ENCODE peak calls at places on chromosomes 16 and 17, in eight cellular contexts. One of them, this sample, is unnamed.

GRCh38 chr17:32342603-32343325 is 791 bp upstream of the C17orf75 start:
- DNase-seq in Caco-2: no peak
- DNase-seq in right atrium auricular region: no peak
- DNase-seq in hepatocyte: no peak
- DNase-seq in GM23248: no peak
- DNase-seq in lung: no peak
- DNase-seq in prostate gland: no peak
- DNase-seq in ascending aorta: no peak
- DNase-seq in this sample: no peak

GRCh38 chr17:65230040-65230439 is 92.9 kb downstream of the RGS9 start:
- DNase-seq in Caco-2: no peak
- DNase-seq in right atrium auricular region: no peak
- DNase-seq in hepatocyte: no peak
- DNase-seq in GM23248: no peak
- DNase-seq in lung: no peak
- DNase-seq in prostate gland: no peak
- DNase-seq in ascending aorta: no peak
- DNase-seq in this sample: no peak

GRCh38 chr16:71734511-71734910 is 10.0 kb upstream of the PHLPP2 start:
- DNase-seq in Caco-2: no peak
- DNase-seq in right atrium auricular region: no peak
- DNase-seq in hepatocyte: no peak
- DNase-seq in GM23248: no peak
- DNase-seq in lung: no peak
- DNase-seq in prostate gland: no peak
- DNase-seq in ascending aorta: no peak
- DNase-seq in this sample: no peak

GRCh38 chr16:70589998-70590471 is 56.3 kb upstream of the IL34 start:
- DNase-seq in Caco-2: no peak
- DNase-seq in right atrium auricular region: no peak
- DNase-seq in hepatocyte: peak; percentile 72
- DNase-seq in GM23248: peak; percentile 51
- DNase-seq in lung: no peak
- DNase-seq in prostate gland: no peak
- DNase-seq in ascending aorta: no peak
- DNase-seq in this sample: no peak

GRCh38 chr17:10316986-10317834 is 55.6 kb downstream of the MYH13 start:
- DNase-seq in Caco-2: no peak
- DNase-seq in right atrium auricular region: peak; percentile 79
- DNase-seq in hepatocyte: peak; percentile 72
- DNase-seq in GM23248: peak; percentile 77
- DNase-seq in lung: peak; percentile 70
- DNase-seq in prostate gland: peak; percentile 33
- DNase-seq in ascending aorta: no peak
- DNase-seq in this sample: peak; percentile 61

GRCh38 chr17:80126449-80126715 is 20.5 kb downstream of the EIF4A3 start:
- DNase-seq in Caco-2: no peak
- DNase-seq in right atrium auricular region: no peak
- DNase-seq in hepatocyte: no peak
- DNase-seq in GM23248: no peak
- DNase-seq in lung: no peak
- DNase-seq in prostate gland: no peak
- DNase-seq in ascending aorta: no peak
- DNase-seq in this sample: no peak

GRCh38 chr17:73362697-73363096 is 50.9 kb upstream of the CDC42EP4 start:
- DNase-seq in Caco-2: no peak
- DNase-seq in right atrium auricular region: no peak
- DNase-seq in hepatocyte: no peak
- DNase-seq in GM23248: no peak
- DNase-seq in lung: no peak
- DNase-seq in prostate gland: no peak
- DNase-seq in ascending aorta: no peak
- DNase-seq in this sample: no peak

GRCh38 chr17:31744541-31744951 is 114.5 kb downstream of the COPRS start:
- DNase-seq in Caco-2: no peak
- DNase-seq in right atrium auricular region: no peak
- DNase-seq in hepatocyte: no peak
- DNase-seq in GM23248: no peak
- DNase-seq in lung: no peak
- DNase-seq in prostate gland: peak; percentile 33
- DNase-seq in ascending aorta: no peak
- DNase-seq in this sample: no peak

GRCh38 chr17:43010667-43011308 is 4.2 kb downstream of the IFI35 start:
- DNase-seq in Caco-2: peak; percentile 71
- DNase-seq in right atrium auricular region: no peak
- DNase-seq in hepatocyte: peak; percentile 80
- DNase-seq in GM23248: no peak
- DNase-seq in lung: no peak
- DNase-seq in prostate gland: no peak
- DNase-seq in ascending aorta: no peak
- DNase-seq in this sample: no peak

GRCh38 chr17:78232774-78233173 is 1.3 kb downstream of the TMEM235 start:
- DNase-seq in Caco-2: no peak
- DNase-seq in right atrium auricular region: no peak
- DNase-seq in hepatocyte: no peak
- DNase-seq in GM23248: no peak
- DNase-seq in lung: no peak
- DNase-seq in prostate gland: no peak
- DNase-seq in ascending aorta: no peak
- DNase-seq in this sample: no peak

GRCh38 chr16:9351841-9352434 is 260.5 kb downstream of the HAPSTR1 start:
- DNase-seq in Caco-2: no peak
- DNase-seq in right atrium auricular region: no peak
- DNase-seq in hepatocyte: no peak
- DNase-seq in GM23248: no peak
- DNase-seq in lung: no peak
- DNase-seq in prostate gland: no peak
- DNase-seq in ascending aorta: no peak
- DNase-seq in this sample: no peak

GRCh38 chr17:63279498-63280230 is 166.4 kb downstream of the CYB561 start:
- DNase-seq in Caco-2: no peak
- DNase-seq in right atrium auricular region: no peak
- DNase-seq in hepatocyte: no peak
- DNase-seq in GM23248: peak; percentile 82
- DNase-seq in lung: no peak
- DNase-seq in prostate gland: no peak
- DNase-seq in ascending aorta: no peak
- DNase-seq in this sample: no peak

GRCh38 chr17:67891481-67892119 is 66.3 kb downstream of the BPTF start:
- DNase-seq in Caco-2: peak; percentile 43
- DNase-seq in right atrium auricular region: no peak
- DNase-seq in hepatocyte: peak; percentile 53
- DNase-seq in GM23248: peak; percentile 86
- DNase-seq in lung: no peak
- DNase-seq in prostate gland: peak; percentile 13
- DNase-seq in ascending aorta: no peak
- DNase-seq in this sample: no peak

GRCh38 chr17:5219536-5219935 is 15.1 kb downstream of the SCIMP start:
- DNase-seq in Caco-2: no peak
- DNase-seq in right atrium auricular region: no peak
- DNase-seq in hepatocyte: no peak
- DNase-seq in GM23248: no peak
- DNase-seq in lung: no peak
- DNase-seq in prostate gland: no peak
- DNase-seq in ascending aorta: no peak
- DNase-seq in this sample: no peak

GRCh38 chr17:81849457-81849856 is 10.9 kb downstream of the P4HB start:
- DNase-seq in Caco-2: no peak
- DNase-seq in right atrium auricular region: no peak
- DNase-seq in hepatocyte: no peak
- DNase-seq in GM23248: no peak
- DNase-seq in lung: no peak
- DNase-seq in prostate gland: no peak
- DNase-seq in ascending aorta: no peak
- DNase-seq in this sample: no peak

GRCh38 chr16:66264311-66265105 is 102.0 kb upstream of the CDH5 start:
- DNase-seq in Caco-2: no peak
- DNase-seq in right atrium auricular region: peak; percentile 52
- DNase-seq in hepatocyte: peak; percentile 1
- DNase-seq in GM23248: no peak
- DNase-seq in lung: no peak
- DNase-seq in prostate gland: no peak
- DNase-seq in ascending aorta: no peak
- DNase-seq in this sample: no peak

GRCh38 chr17:82849076-82849945 is 9.5 kb upstream of the ZNF750 start:
- DNase-seq in Caco-2: no peak
- DNase-seq in right atrium auricular region: no peak
- DNase-seq in hepatocyte: no peak
- DNase-seq in GM23248: no peak
- DNase-seq in lung: no peak
- DNase-seq in prostate gland: no peak
- DNase-seq in ascending aorta: no peak
- DNase-seq in this sample: no peak

GRCh38 chr16:64313726-64314125 is 808.1 kb downstream of the CDH11 start:
- DNase-seq in Caco-2: no peak
- DNase-seq in right atrium auricular region: no peak
- DNase-seq in hepatocyte: no peak
- DNase-seq in GM23248: no peak
- DNase-seq in lung: no peak
- DNase-seq in prostate gland: no peak
- DNase-seq in ascending aorta: no peak
- DNase-seq in this sample: no peak

GRCh38 chr16:66335704-66336329 is 30.7 kb upstream of the CDH5 start:
- DNase-seq in Caco-2: no peak
- DNase-seq in right atrium auricular region: no peak
- DNase-seq in hepatocyte: peak; percentile 44
- DNase-seq in GM23248: no peak
- DNase-seq in lung: no peak
- DNase-seq in prostate gland: no peak
- DNase-seq in ascending aorta: no peak
- DNase-seq in this sample: no peak

GRCh38 chr16:4962716-4963115 is 4.6 kb downstream of the SEC14L5 start:
- DNase-seq in Caco-2: no peak
- DNase-seq in right atrium auricular region: no peak
- DNase-seq in hepatocyte: no peak
- DNase-seq in GM23248: no peak
- DNase-seq in lung: no peak
- DNase-seq in prostate gland: no peak
- DNase-seq in ascending aorta: no peak
- DNase-seq in this sample: no peak

GRCh38 chr17:71633391-71633849 is 487.4 kb upstream of the SOX9 start:
- DNase-seq in Caco-2: peak; percentile 38
- DNase-seq in right atrium auricular region: no peak
- DNase-seq in hepatocyte: peak; percentile 20
- DNase-seq in GM23248: peak; percentile 89
- DNase-seq in lung: no peak
- DNase-seq in prostate gland: peak; percentile 33
- DNase-seq in ascending aorta: no peak
- DNase-seq in this sample: no peak

GRCh38 chr16:67969286-67970039 is 1.0 kb upstream of the SLC12A4 start:
- DNase-seq in Caco-2: no peak
- DNase-seq in right atrium auricular region: no peak
- DNase-seq in hepatocyte: peak; percentile 46
- DNase-seq in GM23248: no peak
- DNase-seq in lung: no peak
- DNase-seq in prostate gland: no peak
- DNase-seq in ascending aorta: no peak
- DNase-seq in this sample: no peak

GRCh38 chr17:7590743-7591142 is 849 bp upstream of the SOX15 start:
- DNase-seq in Caco-2: no peak
- DNase-seq in right atrium auricular region: no peak
- DNase-seq in hepatocyte: peak; percentile 38
- DNase-seq in GM23248: peak; percentile 81
- DNase-seq in lung: no peak
- DNase-seq in prostate gland: no peak
- DNase-seq in ascending aorta: no peak
- DNase-seq in this sample: no peak

GRCh38 chr16:86791287-86792074 is 213.1 kb downstream of the FOXL1 start:
- DNase-seq in Caco-2: no peak
- DNase-seq in right atrium auricular region: no peak
- DNase-seq in hepatocyte: no peak
- DNase-seq in GM23248: no peak
- DNase-seq in lung: no peak
- DNase-seq in prostate gland: no peak
- DNase-seq in ascending aorta: no peak
- DNase-seq in this sample: no peak
- H3K27me3 ChIP-seq in Caco-2: no peaks in the 10 kb centered on the region
- H3K27me3 ChIP-seq in right atrium auricular region: no peaks in the 10 kb centered on the region
- H3K27me3 ChIP-seq in hepatocyte: no peaks in the 10 kb centered on the region
- H3K27me3 ChIP-seq in GM23248: peaks cover 62% of the 10 kb centered on the region
- H3K27me3 ChIP-seq in lung: no peaks in the 10 kb centered on the region
- H3K27me3 ChIP-seq in prostate gland: peaks cover 3% of the 10 kb centered on the region
- H3K27me3 ChIP-seq in ascending aorta: no peaks in the 10 kb centered on the region
- H3K27me3 ChIP-seq in this sample: peaks cover 71% of the 10 kb centered on the region

DNA sequence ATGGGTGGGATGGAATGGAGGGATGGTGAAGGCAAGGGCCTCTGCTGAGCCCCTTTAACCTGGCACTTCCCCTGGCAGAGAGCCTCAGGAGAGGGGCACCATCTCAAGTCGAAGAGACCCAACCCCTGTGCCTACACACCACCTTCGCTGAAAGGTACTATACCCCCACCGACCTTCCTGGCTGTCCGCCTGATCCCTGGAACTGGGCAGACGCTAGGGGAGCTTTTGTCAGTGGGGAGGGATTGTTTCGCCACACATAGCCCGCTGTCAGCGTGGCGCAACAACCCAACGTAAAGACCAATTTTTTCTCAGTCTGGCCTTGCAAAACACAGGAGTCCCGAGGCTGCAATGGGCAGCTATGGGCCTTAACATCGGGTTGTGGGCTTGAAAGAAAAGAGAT is 3.1 kb downstream of the PPP1R1B start:
- DNase-seq in Caco-2: no peak
- DNase-seq in right atrium auricular region: no peak
- DNase-seq in hepatocyte: no peak
- DNase-seq in GM23248: no peak
- DNase-seq in lung: no peak
- DNase-seq in prostate gland: no peak
- DNase-seq in ascending aorta: no peak
- DNase-seq in this sample: no peak
- H3K4me3 ChIP-seq in Caco-2: no peak overlapping the region
- H3K4me3 ChIP-seq in right atrium auricular region: no peak overlapping the region
- H3K4me3 ChIP-seq in hepatocyte: no peak overlapping the region
- H3K4me3 ChIP-seq in GM23248: no peak overlapping the region
- H3K4me3 ChIP-seq in lung: no peak overlapping the region
- H3K4me3 ChIP-seq in prostate gland: no peak overlapping the region
- H3K4me3 ChIP-seq in ascending aorta: no peak overlapping the region
- H3K4me3 ChIP-seq in this sample: no peak overlapping the region

GRCh38 chr17:75753514-75754377 is 11.2 kb downstream of the GALK1 start:
- DNase-seq in Caco-2: no peak
- DNase-seq in right atrium auricular region: no peak
- DNase-seq in hepatocyte: peak; percentile 87
- DNase-seq in GM23248: peak; percentile 89
- DNase-seq in lung: peak; percentile 47
- DNase-seq in prostate gland: no peak
- DNase-seq in ascending aorta: no peak
- DNase-seq in this sample: peak; percentile 51
- H3K36me3 ChIP-seq in Caco-2: peaks cover 3% of the 10 kb centered on the region
- H3K36me3 ChIP-seq in right atrium auricular region: no peaks in the 10 kb centered on the region
- H3K36me3 ChIP-seq in hepatocyte: no peaks in the 10 kb centered on the region
- H3K36me3 ChIP-seq in GM23248: no peaks in the 10 kb centered on the region
- H3K36me3 ChIP-seq in lung: no peaks in the 10 kb centered on the region
- H3K36me3 ChIP-seq in prostate gland: no peaks in the 10 kb centered on the region
- H3K36me3 ChIP-seq in ascending aorta: no peaks in the 10 kb centered on the region
- H3K36me3 ChIP-seq in this sample: peaks cover 100% of the 10 kb centered on the region

DNA sequence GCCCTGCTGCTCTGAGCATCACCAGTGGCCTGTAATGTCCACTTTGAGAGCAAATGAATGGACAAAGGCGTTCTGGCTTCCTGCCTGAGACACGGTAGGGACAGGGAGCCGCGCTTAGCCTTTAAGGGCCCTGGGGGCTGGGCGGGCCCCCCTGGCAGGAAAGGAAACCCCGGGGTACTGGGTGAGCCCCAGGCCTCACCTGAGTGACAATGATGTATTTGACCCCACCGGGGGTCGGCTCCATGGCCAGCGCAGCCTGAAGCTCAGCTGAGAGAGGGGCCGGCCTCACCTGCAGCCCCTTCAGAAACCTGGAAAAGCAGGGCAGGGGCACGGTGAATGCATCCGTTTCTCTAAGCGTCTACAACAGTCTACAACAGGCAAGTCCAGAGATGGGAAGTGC is 2.2 kb upstream of the CYBA start:
- DNase-seq in Caco-2: no peak
- DNase-seq in right atrium auricular region: no peak
- DNase-seq in hepatocyte: no peak
- DNase-seq in GM23248: no peak
- DNase-seq in lung: no peak
- DNase-seq in prostate gland: no peak
- DNase-seq in ascending aorta: no peak
- DNase-seq in this sample: no peak
- H3K27me3 ChIP-seq in Caco-2: no peaks in the 10 kb centered on the region
- H3K27me3 ChIP-seq in right atrium auricular region: no peaks in the 10 kb centered on the region
- H3K27me3 ChIP-seq in hepatocyte: no peaks in the 10 kb centered on the region
- H3K27me3 ChIP-seq in GM23248: no peaks in the 10 kb centered on the region
- H3K27me3 ChIP-seq in lung: no peaks in the 10 kb centered on the region
- H3K27me3 ChIP-seq in prostate gland: no peaks in the 10 kb centered on the region
- H3K27me3 ChIP-seq in ascending aorta: no peaks in the 10 kb centered on the region
- H3K27me3 ChIP-seq in this sample: no peaks in the 10 kb centered on the region

This sample was measured in stomach.